ENCODE peak calls at places on chromosomes 2 and 18, in four cellular contexts. F, S, W and N are unnamed samples.

GRCh38 chr2:201973316-201973715 is 60.3 kb upstream of the FZD7 start:
- DNase-seq in F (no peak), S (no peak), W (no peak), N (no peak)

GRCh38 chr18:74146756-74147155 is 878 bp downstream of the FBXO15 start:
- DNase-seq in F (no peak), S (no peak), W (no peak), N (no peak)

GRCh38 chr2:1930956-1931914 is 186.9 kb upstream of the PXDN start:
- DNase-seq in F (no peak), S (no peak), W (no peak), N (no peak)

GRCh38 chr2:69830045-69830905 is 815 bp downstream of the GMCL1 start:
- DNase-seq in F (peak; percentile 30), S (peak; percentile 52), W (peak; percentile 16), N (peak; percentile 37)

GRCh38 chr2:40321822-40322221 is 130.1 kb downstream of the SLC8A1 start:
- DNase-seq in F (no peak), S (no peak), W (no peak), N (no peak)

GRCh38 chr18:32093523-32093922 is 1.8 kb downstream of the RNF138 start:
- DNase-seq in F (peak; percentile 53), S (peak; percentile 41), W (no peak), N (no peak)

GRCh38 chr2:95025406-95026319 is at the start of gene MAL:
- DNase-seq in F (no peak), S (no peak), W (no peak), N (peak; percentile 23)

GRCh38 chr18:22233271-22233670 is 63.9 kb downstream of the GATA6 start:
- DNase-seq in F (no peak), S (no peak), W (no peak), N (no peak)

GRCh38 chr18:35915056-35915455 is 57.4 kb upstream of the RMP24 start:
- DNase-seq in F (no peak), S (no peak), W (no peak), N (no peak)

GRCh38 chr18:62999921-63000320 is 284.6 kb downstream of the PHLPP1 start:
- DNase-seq in F (no peak), S (no peak), W (no peak), N (no peak)

GRCh38 chr2:160751021-160751420 is 257.4 kb upstream of the RBMS1 start:
- DNase-seq in F (no peak), S (no peak), W (no peak), N (no peak)

GRCh38 chr2:159366538-159366937 is 80.0 kb upstream of the WDSUB1 start:
- DNase-seq in F (no peak), S (no peak), W (no peak), N (no peak)

GRCh38 chr2:239751719-239752355 is 273.3 kb downstream of the NDUFA10 start:
- DNase-seq in F (no peak), S (no peak), W (peak; percentile 31), N (no peak)

GRCh38 chr18:31631526-31631925 is 39.8 kb downstream of the TTR start:
- DNase-seq in F (no peak), S (no peak), W (no peak), N (no peak)

GRCh38 chr2:219887870-219888269 is 260.4 kb downstream of the SLC4A3 start:
- DNase-seq in F (no peak), S (no peak), W (no peak), N (no peak)

GRCh38 chr18:60506682-60507081 is 134.1 kb upstream of the MC4R start:
- DNase-seq in F (no peak), S (no peak), W (no peak), N (no peak)

GRCh38 chr2:198791623-198792022 is 666.1 kb downstream of the SATB2 start:
- DNase-seq in F (no peak), S (no peak), W (no peak), N (no peak)

GRCh38 chr18:2143666-2144065 is 427.6 kb downstream of the METTL4 start:
- DNase-seq in F (no peak), S (no peak), W (no peak), N (no peak)

GRCh38 chr2:192657364-192657763 is 462.6 kb upstream of the TMEFF2 start:
- DNase-seq in F (no peak), S (no peak), W (no peak), N (no peak)

GRCh38 chr2:71583876-71584275 is 130.5 kb downstream of the DYSF start:
- DNase-seq in F (no peak), S (no peak), W (no peak), N (no peak)

GRCh38 chr2:44941551-44942234 is at the start of gene SIX3:
- DNase-seq in F (no peak), S (no peak), W (no peak), N (no peak)

GRCh38 chr2:124018894-124019293 is 6.2 kb upstream of the CNTNAP5 start:
- DNase-seq in F (no peak), S (no peak), W (no peak), N (no peak)

GRCh38 chr2:67626656-67627055 is 229.5 kb downstream of the ETAA1 start:
- DNase-seq in F (no peak), S (no peak), W (no peak), N (no peak)

GRCh38 chr18:23397907-23398306 is 55.2 kb upstream of the RIOK3 start:
- DNase-seq in F (no peak), S (no peak), W (no peak), N (no peak)

GRCh38 chr2:43276517-43276931 is 50.1 kb upstream of the ZFP36L2 start:
- DNase-seq in F (no peak), S (no peak), W (no peak), N (no peak)

GRCh38 chr2:218289639-218290315 is 2.5 kb downstream of the TMBIM1 start:
- DNase-seq in F (no peak), S (peak; percentile 34), W (no peak), N (no peak)

GRCh38 chr18:7482342-7482741 is 84.8 kb upstream of the PTPRM start:
- DNase-seq in F (no peak), S (no peak), W (no peak), N (no peak)

GRCh38 chr2:674319-674985 is 2.8 kb downstream of the TMEM18 start:
- DNase-seq in F (no peak), S (no peak), W (no peak), N (no peak)

GRCh38 chr2:51720826-51721225 is 688.9 kb upstream of the NRXN1 start:
- DNase-seq in F (no peak), S (no peak), W (no peak), N (no peak)

GRCh38 chr2:55010149-55010591 is 40.1 kb downstream of the RTN4 start:
- DNase-seq in F (peak; percentile 29), S (peak; percentile 73), W (no peak), N (peak; percentile 62)